ENCODE peak calls at places on chromosomes 4 and X, in eight cellular contexts. One of them, this sample, is unnamed.
A peak's percentile ranks its signal among the peaks of the same experiment; 100 is the strongest.

GRCh38 chrX:23637187-23637586 is 30.1 kb upstream of the PRDX4 start:
- DNase-seq in SK-N-SH: no peak
- DNase-seq in gastrocnemius medialis: no peak
- DNase-seq in CD8-positive, alpha-beta memory T cell: no peak
- DNase-seq in H9: no peak
- DNase-seq in PC-9: no peak
- DNase-seq in vagina: no peak
- DNase-seq in stomach: no peak
- DNase-seq in this sample: no peak

GRCh38 chr4:99918656-99919055 is 24.4 kb upstream of the LAMTOR3 start:
- DNase-seq in SK-N-SH: no peak
- DNase-seq in gastrocnemius medialis: no peak
- DNase-seq in CD8-positive, alpha-beta memory T cell: no peak
- DNase-seq in H9: no peak
- DNase-seq in PC-9: no peak
- DNase-seq in vagina: no peak
- DNase-seq in stomach: no peak
- DNase-seq in this sample: no peak

GRCh38 chrX:68942797-68943196 is 114.0 kb downstream of the EFNB1 start:
- DNase-seq in SK-N-SH: no peak
- DNase-seq in gastrocnemius medialis: no peak
- DNase-seq in CD8-positive, alpha-beta memory T cell: no peak
- DNase-seq in H9: no peak
- DNase-seq in PC-9: no peak
- DNase-seq in vagina: no peak
- DNase-seq in stomach: no peak
- DNase-seq in this sample: no peak

GRCh38 chr4:145301386-145302080 is 121.1 kb upstream of the OTUD4 start:
- DNase-seq in SK-N-SH: no peak
- DNase-seq in gastrocnemius medialis: no peak
- DNase-seq in CD8-positive, alpha-beta memory T cell: no peak
- DNase-seq in H9: no peak
- DNase-seq in PC-9: no peak
- DNase-seq in vagina: no peak
- DNase-seq in stomach: no peak
- DNase-seq in this sample: no peak

GRCh38 chrX:109281478-109282275 is 200.2 kb downstream of the GUCY2F start:
- DNase-seq in SK-N-SH: no peak
- DNase-seq in gastrocnemius medialis: no peak
- DNase-seq in CD8-positive, alpha-beta memory T cell: no peak
- DNase-seq in H9: no peak
- DNase-seq in PC-9: no peak
- DNase-seq in vagina: no peak
- DNase-seq in stomach: peak; percentile 56
- DNase-seq in this sample: no peak

GRCh38 chr4:13264126-13264525 is 220.0 kb downstream of the RAB28 start:
- DNase-seq in SK-N-SH: no peak
- DNase-seq in gastrocnemius medialis: no peak
- DNase-seq in CD8-positive, alpha-beta memory T cell: no peak
- DNase-seq in H9: no peak
- DNase-seq in PC-9: no peak
- DNase-seq in vagina: no peak
- DNase-seq in stomach: no peak
- DNase-seq in this sample: no peak

GRCh38 chrX:53681661-53682060 is 4.9 kb downstream of the HUWE1 start:
- DNase-seq in SK-N-SH: no peak
- DNase-seq in gastrocnemius medialis: no peak
- DNase-seq in CD8-positive, alpha-beta memory T cell: no peak
- DNase-seq in H9: no peak
- DNase-seq in PC-9: no peak
- DNase-seq in vagina: no peak
- DNase-seq in stomach: no peak
- DNase-seq in this sample: no peak

GRCh38 chr4:54439831-54440243 is 210.7 kb downstream of the PDGFRA start:
- DNase-seq in SK-N-SH: peak; percentile 65
- DNase-seq in gastrocnemius medialis: peak; percentile 18
- DNase-seq in CD8-positive, alpha-beta memory T cell: no peak
- DNase-seq in H9: no peak
- DNase-seq in PC-9: no peak
- DNase-seq in vagina: no peak
- DNase-seq in stomach: no peak
- DNase-seq in this sample: peak; percentile 18

GRCh38 chr4:85659626-85660213 is 184.8 kb downstream of the ARHGAP24 start:
- DNase-seq in SK-N-SH: no peak
- DNase-seq in gastrocnemius medialis: no peak
- DNase-seq in CD8-positive, alpha-beta memory T cell: no peak
- DNase-seq in H9: no peak
- DNase-seq in PC-9: no peak
- DNase-seq in vagina: no peak
- DNase-seq in stomach: no peak
- DNase-seq in this sample: no peak

GRCh38 chr4:184385705-184386141 is 88.6 kb downstream of the IRF2 start:
- DNase-seq in SK-N-SH: no peak
- DNase-seq in gastrocnemius medialis: no peak
- DNase-seq in CD8-positive, alpha-beta memory T cell: no peak
- DNase-seq in H9: peak; percentile 33
- DNase-seq in PC-9: no peak
- DNase-seq in vagina: no peak
- DNase-seq in stomach: peak; percentile 85
- DNase-seq in this sample: peak; percentile 39

GRCh38 chrX:103687696-103688191 is 1.2 kb upstream of the MORF4L2 start:
- DNase-seq in SK-N-SH: peak; percentile 55
- DNase-seq in gastrocnemius medialis: peak; percentile 23
- DNase-seq in CD8-positive, alpha-beta memory T cell: peak; percentile 22
- DNase-seq in H9: peak; percentile 84
- DNase-seq in PC-9: peak; percentile 47
- DNase-seq in vagina: no peak
- DNase-seq in stomach: peak; percentile 54
- DNase-seq in this sample: peak; percentile 58

GRCh38 chr4:7000421-7001176 is 42.6 kb upstream of the TADA2B start:
- DNase-seq in SK-N-SH: no peak
- DNase-seq in gastrocnemius medialis: no peak
- DNase-seq in CD8-positive, alpha-beta memory T cell: no peak
- DNase-seq in H9: no peak
- DNase-seq in PC-9: no peak
- DNase-seq in vagina: no peak
- DNase-seq in stomach: no peak
- DNase-seq in this sample: peak; percentile 63

GRCh38 chr4:70903282-70903603 is 1.1 kb downstream of the MOB1B start:
- DNase-seq in SK-N-SH: peak; percentile 59
- DNase-seq in gastrocnemius medialis: no peak
- DNase-seq in CD8-positive, alpha-beta memory T cell: no peak
- DNase-seq in H9: no peak
- DNase-seq in PC-9: no peak
- DNase-seq in vagina: no peak
- DNase-seq in stomach: no peak
- DNase-seq in this sample: no peak

GRCh38 chrX:136768469-136769084 is 12.2 kb downstream of the ARHGEF6 start:
- DNase-seq in SK-N-SH: peak; percentile 20
- DNase-seq in gastrocnemius medialis: peak; percentile 67
- DNase-seq in CD8-positive, alpha-beta memory T cell: peak; percentile 3
- DNase-seq in H9: peak; percentile 37
- DNase-seq in PC-9: no peak
- DNase-seq in vagina: no peak
- DNase-seq in stomach: no peak
- DNase-seq in this sample: no peak

GRCh38 chr4:3355266-3355748 is 62.5 kb downstream of the RGS12 start:
- DNase-seq in SK-N-SH: no peak
- DNase-seq in gastrocnemius medialis: no peak
- DNase-seq in CD8-positive, alpha-beta memory T cell: no peak
- DNase-seq in H9: no peak
- DNase-seq in PC-9: no peak
- DNase-seq in vagina: no peak
- DNase-seq in stomach: no peak
- DNase-seq in this sample: no peak

GRCh38 chr4:153518001-153518400 is 51.8 kb downstream of the TMEM131L start:
- DNase-seq in SK-N-SH: no peak
- DNase-seq in gastrocnemius medialis: peak; percentile 60
- DNase-seq in CD8-positive, alpha-beta memory T cell: no peak
- DNase-seq in H9: no peak
- DNase-seq in PC-9: no peak
- DNase-seq in vagina: no peak
- DNase-seq in stomach: peak; percentile 62
- DNase-seq in this sample: peak; percentile 61

GRCh38 chr4:17511950-17512795 is at the start of gene QDPR:
- DNase-seq in SK-N-SH: peak; percentile 93
- DNase-seq in gastrocnemius medialis: peak; percentile 37
- DNase-seq in CD8-positive, alpha-beta memory T cell: peak; percentile 57
- DNase-seq in H9: peak; percentile 83
- DNase-seq in PC-9: peak; percentile 89
- DNase-seq in vagina: no peak
- DNase-seq in stomach: peak; percentile 86
- DNase-seq in this sample: peak; percentile 94

GRCh38 chr4:177128306-177128705 is 181.4 kb upstream of the NEIL3 start:
- DNase-seq in SK-N-SH: no peak
- DNase-seq in gastrocnemius medialis: no peak
- DNase-seq in CD8-positive, alpha-beta memory T cell: no peak
- DNase-seq in H9: no peak
- DNase-seq in PC-9: no peak
- DNase-seq in vagina: no peak
- DNase-seq in stomach: no peak
- DNase-seq in this sample: no peak

GRCh38 chr4:35562831-35563230 is 681.5 kb downstream of the ARAP2 start:
- DNase-seq in SK-N-SH: no peak
- DNase-seq in gastrocnemius medialis: no peak
- DNase-seq in CD8-positive, alpha-beta memory T cell: no peak
- DNase-seq in H9: no peak
- DNase-seq in PC-9: no peak
- DNase-seq in vagina: no peak
- DNase-seq in stomach: no peak
- DNase-seq in this sample: no peak

GRCh38 chr4:123529278-123529568 is 132.6 kb downstream of the SPRY1 start:
- DNase-seq in SK-N-SH: no peak
- DNase-seq in gastrocnemius medialis: no peak
- DNase-seq in CD8-positive, alpha-beta memory T cell: no peak
- DNase-seq in H9: no peak
- DNase-seq in PC-9: no peak
- DNase-seq in vagina: no peak
- DNase-seq in stomach: no peak
- DNase-seq in this sample: no peak

GRCh38 chr4:128776794-128777216 is 32.7 kb upstream of the JADE1 start:
- DNase-seq in SK-N-SH: no peak
- DNase-seq in gastrocnemius medialis: no peak
- DNase-seq in CD8-positive, alpha-beta memory T cell: no peak
- DNase-seq in H9: no peak
- DNase-seq in PC-9: peak; percentile 22
- DNase-seq in vagina: no peak
- DNase-seq in stomach: peak; percentile 74
- DNase-seq in this sample: no peak

GRCh38 chr4:98430708-98431403 is 169.7 kb downstream of the RAP1GDS1 start:
- DNase-seq in SK-N-SH: no peak
- DNase-seq in gastrocnemius medialis: no peak
- DNase-seq in CD8-positive, alpha-beta memory T cell: no peak
- DNase-seq in H9: no peak
- DNase-seq in PC-9: peak; percentile 37
- DNase-seq in vagina: no peak
- DNase-seq in stomach: no peak
- DNase-seq in this sample: no peak

GRCh38 chrX:148380614-148381561 is 119.5 kb upstream of the AFF2 start:
- DNase-seq in SK-N-SH: no peak
- DNase-seq in gastrocnemius medialis: no peak
- DNase-seq in CD8-positive, alpha-beta memory T cell: peak; percentile 11
- DNase-seq in H9: no peak
- DNase-seq in PC-9: no peak
- DNase-seq in vagina: no peak
- DNase-seq in stomach: no peak
- DNase-seq in this sample: no peak

DNA sequence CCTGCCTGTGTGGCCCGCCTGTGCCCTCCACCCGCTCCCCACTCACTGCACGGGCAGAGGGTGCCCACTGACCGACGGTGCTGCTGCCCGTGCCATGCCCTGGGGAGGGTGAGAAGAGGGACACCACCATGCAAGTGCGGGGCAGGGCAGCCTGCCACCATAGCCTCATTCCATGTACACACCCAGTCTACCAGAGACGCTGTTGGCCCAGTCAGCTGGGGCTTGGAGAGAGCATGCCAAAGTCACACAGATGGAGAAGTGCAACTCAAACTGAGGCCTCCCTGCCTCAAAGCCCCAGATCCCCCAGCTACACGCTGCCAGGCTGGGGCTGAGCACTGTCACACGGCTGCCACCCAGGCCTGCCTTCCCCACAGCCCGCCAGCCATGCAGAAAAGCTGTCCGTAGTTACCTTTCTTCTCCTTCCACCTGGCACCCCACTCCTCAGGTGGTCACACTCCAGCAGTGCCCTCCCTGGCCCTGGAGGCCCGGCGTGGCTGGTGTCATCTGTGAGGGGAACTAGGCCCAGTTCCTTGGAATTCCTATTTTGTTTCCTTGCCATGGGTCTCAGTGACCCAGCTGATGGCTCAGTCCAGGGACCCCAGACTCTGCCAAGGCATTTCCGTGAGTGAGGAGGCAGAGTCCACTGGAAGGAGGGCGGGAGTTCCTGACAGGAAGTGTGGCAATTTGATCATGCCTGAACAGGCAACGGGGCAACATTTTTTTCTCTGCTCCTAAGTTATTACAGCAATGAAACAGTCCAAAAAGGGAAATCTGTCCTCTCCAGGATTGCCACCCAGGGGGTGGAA is at the start of gene SLC2A9:
- DNase-seq in SK-N-SH: no peak
- DNase-seq in gastrocnemius medialis: no peak
- DNase-seq in CD8-positive, alpha-beta memory T cell: no peak
- DNase-seq in H9: peak; percentile 22
- DNase-seq in PC-9: no peak
- DNase-seq in vagina: no peak
- DNase-seq in stomach: no peak
- DNase-seq in this sample: peak; percentile 72
- H3K27ac ChIP-seq in SK-N-SH: no peak within 1 kb of the TSS
- H3K27ac ChIP-seq in gastrocnemius medialis: peak within 1 kb of the TSS; percentile 89
- H3K27ac ChIP-seq in CD8-positive, alpha-beta memory T cell: no peak within 1 kb of the TSS
- H3K27ac ChIP-seq in H9: no peak within 1 kb of the TSS
- H3K27ac ChIP-seq in PC-9: no peak within 1 kb of the TSS
- H3K27ac ChIP-seq in vagina: peak within 1 kb of the TSS; percentile 91
- H3K27ac ChIP-seq in stomach: peak within 1 kb of the TSS; percentile 90
- H3K27ac ChIP-seq in this sample: peak within 1 kb of the TSS; percentile 86

GRCh38 chr4:158812133-158812532 is 43.3 kb downstream of the FNIP2 start:
- DNase-seq in SK-N-SH: no peak
- DNase-seq in gastrocnemius medialis: no peak
- DNase-seq in CD8-positive, alpha-beta memory T cell: no peak
- DNase-seq in H9: no peak
- DNase-seq in PC-9: no peak
- DNase-seq in vagina: no peak
- DNase-seq in stomach: no peak
- DNase-seq in this sample: no peak
- H3K4me1 ChIP-seq in SK-N-SH: peaks cover 10% of the 10 kb centered on the region
- H3K4me1 ChIP-seq in gastrocnemius medialis: peaks cover 66% of the 10 kb centered on the region
- H3K4me1 ChIP-seq in CD8-positive, alpha-beta memory T cell: peaks cover 25% of the 10 kb centered on the region
- H3K4me1 ChIP-seq in H9: peaks cover 2% of the 10 kb centered on the region
- H3K4me1 ChIP-seq in PC-9: peaks cover 31% of the 10 kb centered on the region
- H3K4me1 ChIP-seq in vagina: peaks cover 43% of the 10 kb centered on the region
- H3K4me1 ChIP-seq in stomach: peaks cover 82% of the 10 kb centered on the region
- H3K4me1 ChIP-seq in this sample: peaks cover 69% of the 10 kb centered on the region

GRCh38 chrX:39506131-39506530 is 591.6 kb downstream of the BCOR start:
- DNase-seq in SK-N-SH: no peak
- DNase-seq in gastrocnemius medialis: no peak
- DNase-seq in CD8-positive, alpha-beta memory T cell: no peak
- DNase-seq in H9: no peak
- DNase-seq in PC-9: no peak
- DNase-seq in vagina: no peak
- DNase-seq in stomach: no peak
- DNase-seq in this sample: no peak
- H3K27ac ChIP-seq in SK-N-SH: no peak overlapping the region
- H3K27ac ChIP-seq in gastrocnemius medialis: no peak overlapping the region
- H3K27ac ChIP-seq in CD8-positive, alpha-beta memory T cell: no peak overlapping the region
- H3K27ac ChIP-seq in H9: no peak overlapping the region
- H3K27ac ChIP-seq in PC-9: no peak overlapping the region
- H3K27ac ChIP-seq in vagina: no peak overlapping the region
- H3K27ac ChIP-seq in stomach: no peak overlapping the region
- H3K27ac ChIP-seq in this sample: no peak overlapping the region

GRCh38 chr4:76741663-76742020 is 156.3 kb downstream of the SOWAHB start:
- DNase-seq in SK-N-SH: no peak
- DNase-seq in gastrocnemius medialis: no peak
- DNase-seq in CD8-positive, alpha-beta memory T cell: no peak
- DNase-seq in H9: no peak
- DNase-seq in PC-9: no peak
- DNase-seq in vagina: no peak
- DNase-seq in stomach: no peak
- DNase-seq in this sample: no peak
- H3K4me1 ChIP-seq in SK-N-SH: peaks cover 24% of the 10 kb centered on the region
- H3K4me1 ChIP-seq in gastrocnemius medialis: no peaks in the 10 kb centered on the region
- H3K4me1 ChIP-seq in CD8-positive, alpha-beta memory T cell: no peaks in the 10 kb centered on the region
- H3K4me1 ChIP-seq in H9: no peaks in the 10 kb centered on the region
- H3K4me1 ChIP-seq in PC-9: no peaks in the 10 kb centered on the region
- H3K4me1 ChIP-seq in vagina: peaks cover 22% of the 10 kb centered on the region
- H3K4me1 ChIP-seq in stomach: peaks cover 40% of the 10 kb centered on the region
- H3K4me1 ChIP-seq in this sample: no peaks in the 10 kb centered on the region

This sample was measured in right lobe of liver.